ENCODE peak calls at places on chromosomes 3 and 15, in six cellular contexts. W is transverse colon, X is A549, Q is stomach, N is HepG2, S is sigmoid colon. M is an unnamed sample.

GRCh38 chr15:47975422-47975821 is 145.4 kb upstream of the SLC24A5 start:
- DNase-seq in W (no peak), X (no peak), Q (no peak), N (no peak), S (no peak), M (no peak)

GRCh38 chr15:89057506-89058133 is 30.6 kb upstream of the ABHD2 start:
- DNase-seq in W (peak; percentile 86), X (peak; percentile 91), Q (peak; percentile 90), N (peak; percentile 62), S (peak; percentile 91), M (peak; percentile 87)

GRCh38 chr15:75597667-75598341 is 18.7 kb upstream of the PTPN9 start:
- DNase-seq in W (no peak), X (peak; percentile 38), Q (peak; percentile 47), N (no peak), S (no peak), M (no peak)

GRCh38 chr3:126017310-126017709 is 48.3 kb downstream of the ROPN1B start:
- DNase-seq in W (no peak), X (no peak), Q (no peak), N (no peak), S (peak; percentile 57), M (no peak)

GRCh38 chr3:178845446-178846118 is 226.0 kb downstream of the ZMAT3 start:
- DNase-seq in W (no peak), X (no peak), Q (no peak), N (no peak), S (no peak), M (no peak)

GRCh38 chr15:74642724-74643367 is 27.2 kb downstream of the CLK3 start:
- DNase-seq in W (peak; percentile 44), X (no peak), Q (peak; percentile 61), N (no peak), S (no peak), M (no peak)

GRCh38 chr3:128780438-128780837 is 54.5 kb downstream of the RAB7A start:
- DNase-seq in W (no peak), X (no peak), Q (no peak), N (no peak), S (no peak), M (no peak)

GRCh38 chr3:80612366-80612765 is 844.6 kb upstream of the ROBO1 start:
- DNase-seq in W (no peak), X (no peak), Q (no peak), N (peak; percentile 60), S (no peak), M (no peak)

GRCh38 chr3:110456438-110457138 is 615.0 kb upstream of the NECTIN3 start:
- DNase-seq in W (no peak), X (no peak), Q (no peak), N (no peak), S (no peak), M (no peak)

GRCh38 chr15:76844096-76844495 is 61.0 kb downstream of the SCAPER start:
- DNase-seq in W (no peak), X (no peak), Q (no peak), N (no peak), S (no peak), M (no peak)

GRCh38 chr15:99442268-99442897 is 123.4 kb upstream of the MEF2A start:
- DNase-seq in W (peak; percentile 56), X (peak; percentile 52), Q (peak; percentile 71), N (no peak), S (peak; percentile 78), M (no peak)

GRCh38 chr3:58568572-58569286 is 8.5 kb downstream of the FAM107A start:
- DNase-seq in W (peak; percentile 84), X (peak; percentile 33), Q (peak; percentile 83), N (peak; percentile 35), S (peak; percentile 85), M (peak; percentile 72)

GRCh38 chr3:146750196-146750595 is 145.1 kb upstream of the PLSCR5 start:
- DNase-seq in W (no peak), X (no peak), Q (no peak), N (no peak), S (no peak), M (no peak)

GRCh38 chr3:107690522-107691138 is 167.9 kb downstream of the BBX start:
- DNase-seq in W (no peak), X (peak; percentile 30), Q (no peak), N (peak; percentile 45), S (no peak), M (no peak)

GRCh38 chr15:28876131-28876844 is 9.5 kb upstream of the APBA2 start:
- DNase-seq in W (no peak), X (no peak), Q (no peak), N (no peak), S (no peak), M (peak; percentile 12)

GRCh38 chr3:98801042-98801747 is 38.1 kb downstream of the ST3GAL6 start:
- DNase-seq in W (no peak), X (no peak), Q (no peak), N (no peak), S (no peak), M (no peak)

GRCh38 chr15:68384451-68385239 is 47.3 kb downstream of the ITGA11 start:
- DNase-seq in W (no peak), X (peak; percentile 69), Q (peak; percentile 24), N (no peak), S (peak; percentile 67), M (peak; percentile 48)

GRCh38 chr3:102466001-102466400 is 31.2 kb downstream of the ZPLD1 start:
- DNase-seq in W (no peak), X (no peak), Q (no peak), N (no peak), S (no peak), M (no peak)

GRCh38 chr15:74790080-74790916 is 8.4 kb downstream of the CSK start:
- DNase-seq in W (peak; percentile 68), X (no peak), Q (peak; percentile 61), N (no peak), S (peak; percentile 82), M (peak; percentile 72)

GRCh38 chr3:175146258-175146657 is 287.1 kb downstream of the NAALADL2 start:
- DNase-seq in W (no peak), X (no peak), Q (no peak), N (no peak), S (no peak), M (no peak)

GRCh38 chr3:66633982-66634381 is 133.2 kb upstream of the LRIG1 start:
- DNase-seq in W (no peak), X (no peak), Q (no peak), N (no peak), S (no peak), M (no peak)

GRCh38 chr15:77605582-77605981 is 27.1 kb downstream of the LINGO1 start:
- DNase-seq in W (no peak), X (no peak), Q (no peak), N (no peak), S (no peak), M (no peak)

GRCh38 chr15:82677720-82678323 is 30.7 kb upstream of the CPEB1 start:
- DNase-seq in W (no peak), X (no peak), Q (no peak), N (no peak), S (peak; percentile 26), M (no peak)

GRCh38 chr3:150238043-150238802 is 169.9 kb upstream of the TSC22D2 start:
- DNase-seq in W (no peak), X (no peak), Q (no peak), N (no peak), S (no peak), M (no peak)

GRCh38 chr3:80017369-80017768 is 249.6 kb upstream of the ROBO1 start:
- DNase-seq in W (no peak), X (no peak), Q (no peak), N (no peak), S (no peak), M (no peak)

GRCh38 chr3:173865900-173866498 is 468.5 kb downstream of the NLGN1 start:
- DNase-seq in W (no peak), X (no peak), Q (no peak), N (no peak), S (no peak), M (no peak)

GRCh38 chr3:169218314-169218983 is 445.1 kb downstream of the MECOM start:
- DNase-seq in W (peak; percentile 46), X (no peak), Q (peak; percentile 43), N (peak; percentile 28), S (no peak), M (peak; percentile 66)

GRCh38 chr3:114112696-114113095 is 56.2 kb downstream of the QTRT2 start:
- DNase-seq in W (no peak), X (no peak), Q (no peak), N (no peak), S (no peak), M (no peak)

DNA sequence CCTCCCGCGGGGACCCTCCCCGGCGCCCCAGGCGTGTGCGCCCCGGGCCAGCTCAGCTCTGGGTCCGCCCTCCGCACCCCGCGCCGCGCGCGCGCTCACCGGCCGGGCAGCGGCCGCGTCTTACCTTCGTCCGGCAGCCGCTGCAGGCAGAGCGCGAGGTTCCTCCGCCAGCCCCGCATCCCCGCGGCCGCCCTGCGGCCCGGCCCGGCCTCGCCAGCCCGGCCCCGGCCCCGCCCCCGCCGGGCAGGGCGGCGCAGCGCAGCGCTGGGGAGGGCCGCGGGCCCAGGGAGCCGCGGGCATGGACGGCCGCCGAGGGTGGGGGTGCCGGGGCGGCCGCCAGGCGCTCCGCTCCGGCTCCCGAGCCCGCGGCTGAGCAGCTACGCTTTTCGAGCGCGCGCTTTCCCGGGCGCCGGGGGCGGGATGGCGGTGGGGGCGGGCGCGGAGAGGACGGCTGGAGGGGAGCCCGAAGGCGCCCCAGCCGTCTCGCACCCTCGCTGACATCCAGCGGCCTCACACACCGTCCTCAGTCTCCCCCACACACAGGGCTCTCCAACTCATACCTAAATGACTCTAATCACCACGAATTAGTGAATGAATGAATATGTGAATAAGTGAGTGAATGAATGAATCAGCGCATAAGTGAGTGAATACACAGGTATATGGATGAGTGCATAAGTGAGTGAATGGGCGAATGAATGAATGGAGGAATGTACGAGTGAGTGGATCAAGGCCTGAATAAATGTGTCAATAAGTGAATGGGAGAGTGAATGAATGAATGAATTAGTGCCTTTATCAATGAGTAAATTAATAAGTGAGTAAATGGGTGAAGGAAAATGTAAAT is 48.5 kb upstream of the CCDC174 start:
- DNase-seq in W (no peak), X (peak; percentile 36), Q (peak; percentile 41), N (no peak), S (no peak), M (no peak)
- H3K4me3 ChIP-seq in W (peak overlapping the region; percentile 36), X (peak overlapping the region; percentile 57), Q (peak overlapping the region; percentile 40), N (peak overlapping the region; percentile 68), S (peak overlapping the region; percentile 37), M (no peak overlapping the region)

GRCh38 chr3:106035618-106036017 is 166.8 kb upstream of the CBLB start:
- DNase-seq in W (no peak), X (no peak), Q (no peak), N (no peak), S (no peak), M (no peak)
- TF ChIP-seq EP300 in W (no peak), X (no peak), Q (no peak), N (no peak), S (no peak), M (no peak)

GRCh38 chr3:99817437-99818240 is at the start of gene CMSS1:
- DNase-seq in W (peak; percentile 96), X (peak; percentile 78), Q (peak; percentile 95), N (peak; percentile 77), S (peak; percentile 97), M (peak; percentile 94)
- TF ChIP-seq POLR2A in W (peak; percentile 66), X (peak; percentile 83), Q (no peak), N (peak; percentile 80), S (peak; percentile 35), M (no peak)

GRCh38 chr3:140134231-140134630 is 199.2 kb downstream of the CLSTN2 start:
- DNase-seq in W (no peak), X (no peak), Q (no peak), N (no peak), S (no peak), M (no peak)
- H3K4me3 ChIP-seq in W (no peak overlapping the region), X (no peak overlapping the region), Q (no peak overlapping the region), N (no peak overlapping the region), S (no peak overlapping the region), M (no peak overlapping the region)

M was measured in upper lobe of left lung.